ENCODE peak calls at places on chromosomes 12 and 14, in six cellular contexts. L is upper lobe of left lung, J is glutamatergic neuron, A is osteocyte, P is astrocyte of the spinal cord, B is mesothelial cell of epicardium. C is an unnamed sample.

GRCh38 chr12:90207799-90208198 is 499.2 kb upstream of the ATP2B1 start:
- DNase-seq in A (no peak), L (no peak), J (no peak), B (no peak), P (peak), C (no peak)

GRCh38 chr14:100761481-100761880 is 34.8 kb downstream of the DLK1 start:
- DNase-seq in B (no peak), L (no peak), P (peak), A (no peak), J (no peak), C (peak)

GRCh38 chr12:20798561-20798960 is 11.9 kb upstream of the SLCO1B3 start:
- DNase-seq in A (no peak), B (no peak), L (no peak), J (no peak), P (peak), C (no peak)

GRCh38 chr14:95257521-95257920 is 62.2 kb downstream of the CLMN start:
- DNase-seq in B (no peak), J (no peak), L (no peak), P (no peak), A (no peak), C (no peak)

GRCh38 chr14:100652739-100653138 is 65.5 kb upstream of the BEGAIN start:
- DNase-seq in B (no peak), P (no peak), J (no peak), L (no peak), A (no peak), C (no peak)

GRCh38 chr12:45112306-45112705 is 61.4 kb upstream of the DBX2 start:
- DNase-seq in L (no peak), B (no peak), J (no peak), A (no peak), P (no peak), C (no peak)

GRCh38 chr14:103374121-103374520 is 11.1 kb upstream of the MARK3 start:
- DNase-seq in A (no peak), P (no peak), B (no peak), L (no peak), J (no peak), C (no peak)

GRCh38 chr14:76313861-76314260 is 62.1 kb upstream of the ESRRB start:
- DNase-seq in L (no peak), P (no peak), A (no peak), B (no peak), J (no peak), C (no peak)

GRCh38 chr12:80166751-80167150 is 67.4 kb downstream of the OTOGL start:
- DNase-seq in P (no peak), A (no peak), J (no peak), B (no peak), L (no peak), C (no peak)

GRCh38 chr12:28795306-28795705 is 353.8 kb upstream of the FAR2 start:
- DNase-seq in J (no peak), P (peak), B (no peak), L (no peak), A (no peak), C (no peak)

GRCh38 chr12:107557589-107558100 is 128.0 kb upstream of the PWP1 start:
- DNase-seq in J (no peak), P (no peak), L (no peak), A (peak), B (no peak), C (no peak)

GRCh38 chr14:92686763-92687427 is 61.5 kb downstream of the LGMN start:
- DNase-seq in J (peak), B (peak), P (peak), L (peak), A (peak), C (no peak)

GRCh38 chr12:113251404-113252070 is 30.3 kb downstream of the TPCN1 start:
- DNase-seq in L (no peak), J (no peak), B (no peak), A (no peak), P (no peak), C (no peak)

GRCh38 chr12:51368640-51369517 is 22.3 kb downstream of the GALNT6 start:
- DNase-seq in P (peak), A (no peak), B (no peak), J (no peak), L (peak), C (no peak)

GRCh38 chr12:54033106-54033979 is 493 bp downstream of the HOXC5 start:
- DNase-seq in B (no peak), L (no peak), P (peak), A (no peak), J (no peak), C (no peak)

GRCh38 chr12:103501447-103501846 is 5.7 kb upstream of the C12orf42 start:
- DNase-seq in J (no peak), B (no peak), P (no peak), L (no peak), A (no peak), C (no peak)

GRCh38 chr12:3097186-3097804 is 20.1 kb downstream of the TSPAN9 start:
- DNase-seq in B (peak), P (no peak), L (peak), J (no peak), A (no peak), C (no peak)

GRCh38 chr12:104669851-104670337 is 213.1 kb downstream of the CHST11 start:
- DNase-seq in P (peak), J (no peak), L (peak), A (no peak), B (no peak), C (no peak)

GRCh38 chr14:50531595-50532501 is 521 bp downstream of the MAP4K5 start:
- DNase-seq in L (peak), P (peak), A (no peak), J (peak), B (peak), C (no peak)

GRCh38 chr12:132243596-132244289 is 85.6 kb downstream of the GALNT9 start:
- DNase-seq in A (no peak), P (no peak), L (no peak), J (peak), B (no peak), C (no peak)

GRCh38 chr14:33509927-33510535 is 440.8 kb downstream of the EGLN3 start:
- DNase-seq in L (no peak), P (peak), J (no peak), B (no peak), A (no peak), C (no peak)

GRCh38 chr14:93533864-93534263 is 103.1 kb downstream of the UNC79 start:
- DNase-seq in J (no peak), L (no peak), P (no peak), B (no peak), A (no peak), C (no peak)

GRCh38 chr12:108689314-108690190 is 41.8 kb downstream of the CORO1C start:
- DNase-seq in P (peak), L (peak), A (no peak), J (no peak), B (no peak), C (no peak)

GRCh38 chr14:106509176-106509575 is 982.8 kb downstream of the TMEM121 start:
- DNase-seq in L (no peak), A (no peak), P (no peak), B (no peak), J (no peak), C (no peak)

GRCh38 chr12:65170245-65170881 is 980 bp downstream of the LEMD3 start:
- DNase-seq in B (peak), J (peak), L (peak), A (peak), P (peak), C (no peak)

GRCh38 chr12:113007166-113007565 is 28.8 kb downstream of the OAS2 start:
- DNase-seq in B (no peak), A (no peak), P (peak), L (no peak), J (no peak), C (no peak)

GRCh38 chr14:71533396-71533795 is 398.8 kb upstream of the RGS6 start:
- DNase-seq in A (no peak), L (no peak), B (no peak), P (peak), J (no peak), C (no peak)

GRCh38 chr12:93089805-93090569 is 160.9 kb upstream of the EEA1 start:
- DNase-seq in B (no peak), P (peak), J (no peak), L (no peak), A (no peak), C (peak)

GRCh38 chr14:85536835-85537195 is 6.9 kb downstream of the FLRT2 start:
- DNase-seq in A (no peak), P (no peak), L (no peak), B (no peak), J (no peak), C (no peak)

GRCh38 chr14:100202712-100203111 is 36.2 kb upstream of the YY1 start:
- DNase-seq in A (no peak), J (no peak), P (no peak), L (no peak), B (no peak), C (no peak)

GRCh38 chr14:88422919-88423318 is 37.5 kb downstream of the SPATA7 start:
- DNase-seq in J (no peak), A (no peak), L (no peak), P (peak), B (no peak), C (peak)

GRCh38 chr12:52211716-52212585 is 20.1 kb upstream of the KRT80 start:
- DNase-seq in P (no peak), B (no peak), L (no peak), J (peak), A (no peak), C (no peak)

GRCh38 chr14:86646125-86646524 is 1116.2 kb downstream of the FLRT2 start:
- DNase-seq in L (no peak), A (no peak), P (no peak), B (no peak), J (no peak), C (no peak)

GRCh38 chr14:86641310-86641709 is 1111.4 kb downstream of the FLRT2 start:
- DNase-seq in L (no peak), A (no peak), B (no peak), P (no peak), J (no peak), C (no peak)

GRCh38 chr14:86652512-86652911 is 1122.6 kb downstream of the FLRT2 start:
- DNase-seq in L (no peak), B (no peak), P (no peak), A (no peak), J (no peak), C (no peak)

DNA sequence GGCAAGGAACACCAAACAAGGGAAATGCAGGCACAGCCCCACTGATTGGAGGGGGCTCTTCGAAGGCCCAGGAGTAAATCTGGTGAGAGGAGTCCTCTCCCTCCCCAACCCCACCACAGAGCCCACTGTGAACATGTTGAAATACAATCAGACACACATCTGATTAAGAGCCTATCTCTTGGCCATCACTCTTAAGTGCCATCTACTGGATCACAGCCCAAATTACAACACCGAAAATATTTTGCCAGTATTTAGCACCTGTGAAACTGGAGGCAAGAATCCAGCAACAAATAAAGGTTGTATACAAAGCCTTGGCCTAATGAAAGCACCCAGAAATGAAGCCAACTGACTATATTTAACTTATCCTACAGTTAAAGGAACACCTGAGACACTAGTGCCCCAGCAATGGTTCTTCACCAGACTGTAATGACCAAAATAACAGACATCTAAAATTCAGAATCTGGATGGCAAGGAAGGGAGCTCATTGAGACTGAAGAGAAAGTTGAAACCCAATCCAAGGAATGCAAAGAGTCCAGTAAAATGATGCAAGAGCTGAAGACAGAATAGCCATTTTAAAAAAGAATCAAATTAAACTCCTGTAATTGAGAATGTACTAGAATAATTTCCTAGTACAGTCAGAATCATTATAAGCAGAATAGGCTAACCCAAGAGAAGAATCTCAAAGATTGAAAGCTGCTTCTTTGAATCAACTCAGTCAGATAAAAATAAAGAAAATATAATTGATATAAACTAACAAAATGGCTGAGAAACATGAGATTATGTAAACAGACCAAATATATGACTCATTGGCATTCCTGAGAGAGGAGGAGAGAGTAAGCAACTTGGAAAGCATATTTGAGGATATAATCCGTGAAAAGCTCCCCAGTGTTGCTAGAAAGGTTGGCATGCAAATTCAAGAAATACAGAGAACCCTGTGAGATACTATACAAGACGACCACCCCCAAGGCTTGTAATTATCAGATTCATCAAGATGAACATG is 1117.0 kb downstream of the FLRT2 start:
- DNase-seq in J (no peak), L (no peak), P (peak), B (no peak), A (no peak), C (no peak)
- TF ChIP-seq CTCF in J (peak), L (no peak), P (peak), B (no peak), A (no peak), C (peak)

DNA sequence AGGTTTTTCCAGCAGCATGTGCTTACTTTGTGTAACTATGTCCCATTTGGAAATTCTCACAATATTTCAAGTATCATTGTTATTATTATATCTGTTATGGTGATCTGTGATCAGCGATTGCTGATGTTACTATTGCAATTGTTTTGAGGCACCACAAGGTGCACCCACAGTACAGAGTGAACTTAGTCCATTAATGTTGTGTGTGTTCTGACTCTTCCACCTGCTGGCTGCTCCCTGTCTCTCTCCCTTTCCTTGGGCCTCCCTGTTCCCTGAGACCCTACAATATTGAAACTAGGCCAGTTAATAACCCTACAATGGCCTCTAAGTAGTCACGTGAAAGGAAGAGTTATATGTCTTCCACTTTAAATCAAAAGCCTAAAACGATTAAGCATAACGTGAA is 153.9 kb downstream of the PIK3C2G start:
- DNase-seq in J (no peak), P (no peak), B (no peak), A (no peak), L (no peak), C (no peak)
- TF ChIP-seq CTCF in J (no peak), P (no peak), B (no peak), A (no peak), L (no peak), C (no peak)

DNA sequence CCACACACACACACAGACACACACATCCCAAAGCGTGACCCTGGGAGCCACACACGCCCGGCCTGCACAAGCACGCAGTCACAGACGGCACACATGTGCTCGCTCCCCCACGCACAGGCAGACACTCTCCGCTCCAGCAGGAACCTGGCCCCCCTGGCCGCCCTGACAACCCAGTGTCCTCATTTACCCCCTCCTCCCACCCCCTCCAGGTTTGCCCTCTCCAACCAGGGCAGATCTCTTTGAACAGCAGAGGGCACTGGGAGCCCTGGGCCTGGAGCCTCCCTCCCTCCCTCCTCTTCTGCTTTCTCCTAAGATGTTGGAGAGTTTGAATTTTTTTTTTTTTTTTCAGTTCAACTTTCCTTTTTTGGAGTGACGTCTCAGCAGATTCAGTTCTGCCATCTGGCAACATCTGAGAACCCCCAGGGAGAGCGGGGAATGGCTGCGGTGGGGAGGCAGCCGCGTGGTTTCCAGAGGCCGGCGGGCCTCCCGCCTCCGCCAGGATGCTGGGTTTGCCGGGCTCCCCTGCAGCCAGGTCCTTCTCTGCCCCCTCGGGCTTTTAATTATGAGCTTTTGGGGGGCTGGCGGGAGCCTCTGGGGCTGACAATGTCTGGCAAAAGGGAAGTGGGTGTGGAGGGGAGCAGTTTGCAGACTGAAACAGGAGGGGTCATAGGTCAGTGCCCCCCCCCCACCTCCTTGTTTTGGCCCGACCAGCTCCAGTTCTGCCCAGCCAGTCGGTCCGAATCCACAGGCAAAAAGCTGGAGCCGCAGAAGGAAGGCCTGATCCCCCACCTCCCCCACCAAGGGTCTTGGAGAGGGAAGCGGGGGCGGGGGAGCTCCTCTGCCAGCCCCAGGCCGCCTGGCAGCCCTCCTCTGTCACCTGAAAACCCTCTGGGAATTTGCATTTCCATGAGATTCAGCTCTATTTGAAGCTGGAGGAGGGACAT is 1.3 kb upstream of the NCOR2 start:
- DNase-seq in B (no peak), P (peak), L (peak), A (peak), J (peak), C (no peak)
- TF ChIP-seq CTCF in B (no peak), P (peak), L (no peak), A (peak), J (no peak), C (no peak)

DNA sequence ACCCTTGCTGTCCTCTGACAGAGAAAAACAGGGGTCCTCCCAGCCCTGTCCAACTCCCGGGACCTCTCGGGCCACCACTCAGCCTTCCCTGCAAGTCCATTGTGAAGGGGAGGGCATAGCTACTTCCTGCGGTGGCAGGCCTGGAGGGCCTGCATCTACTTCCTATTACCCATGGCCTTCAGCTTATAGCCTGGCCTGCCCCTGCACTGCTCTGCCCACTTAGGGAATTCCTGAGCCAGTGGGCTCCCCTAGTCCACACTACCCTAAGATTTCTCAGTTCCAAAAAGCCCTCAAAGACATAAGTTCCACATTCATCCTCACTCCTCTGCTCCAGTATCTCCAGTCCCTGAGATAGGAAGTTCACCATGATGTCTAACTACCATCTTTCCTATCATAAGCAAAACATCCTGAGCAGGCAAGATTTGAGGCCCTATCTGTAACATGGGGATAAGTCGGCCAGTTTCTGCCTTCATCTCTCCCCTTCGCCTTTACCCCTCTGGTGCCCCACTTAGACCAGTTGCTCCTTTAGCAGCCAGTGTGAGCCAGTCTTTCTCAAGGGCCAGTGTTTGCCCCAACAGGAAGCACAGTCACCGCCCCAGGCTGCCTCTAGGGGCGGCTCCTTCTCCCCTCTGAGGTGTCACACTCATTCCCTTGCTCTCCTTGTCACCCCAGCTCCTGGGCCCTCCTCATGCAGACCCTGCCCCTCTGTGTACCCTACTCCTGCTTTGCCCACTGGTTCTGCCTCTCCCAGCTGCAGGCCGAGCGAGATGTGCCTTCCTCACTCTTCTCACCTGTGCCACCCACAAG is 10.9 kb downstream of the HDAC7 start:
- DNase-seq in A (no peak), B (no peak), L (peak), P (no peak), J (no peak), C (no peak)
- TF ChIP-seq CTCF in A (no peak), B (no peak), L (peak), P (peak), J (no peak), C (no peak)